ENCODE peak calls at places on chromosomes 11 and 22, in nine cellular contexts. X is NAMALWA, T is MCF 10A, I is 8988T, W is cardiac muscle cell, P is Karpas-422, H is NCI-H1092, V is heart left ventricle, G is SW 1271. N is an unnamed sample.

GRCh38 chr11:117183724-117184349 is 5.3 kb downstream of the SIDT2 start:
- DNase-seq in X (no peak), T (no peak), I (no peak), W (no peak), P (no peak), H (no peak), V (peak), G (no peak), N (peak)

GRCh38 chr11:104332110-104332509 is 168.2 kb upstream of the PDGFD start:
- DNase-seq in X (peak), T (peak), I (no peak), W (peak), P (peak), H (no peak), V (no peak), G (no peak), N (peak)

GRCh38 chr11:128936546-128937275 is 6.0 kb downstream of the TP53AIP1 start:
- DNase-seq in X (no peak), T (no peak), I (no peak), W (peak), P (no peak), H (peak), V (no peak), G (no peak), N (no peak)

GRCh38 chr11:9332655-9333054 is 18.3 kb upstream of the TMEM41B start:
- DNase-seq in X (no peak), T (no peak), I (no peak), W (no peak), P (no peak), H (no peak), V (no peak), G (no peak), N (no peak)

GRCh38 chr11:86292912-86293606 is 9.0 kb upstream of the HIKESHI start:
- DNase-seq in X (no peak), T (no peak), I (no peak), W (no peak), P (no peak), H (no peak), V (no peak), G (no peak), N (no peak)

GRCh38 chr11:66069715-66070603 is at the start of gene PACS1:
- DNase-seq in X (peak), T (peak), I (peak), W (peak), P (peak), H (peak), V (peak), G (peak), N (peak)

GRCh38 chr11:64284962-64285884 is at the start of gene GPR137:
- DNase-seq in X (peak), T (peak), I (peak), W (peak), P (peak), H (peak), V (peak), G (no peak), N (peak)

GRCh38 chr11:10407055-10407454 is 48.0 kb upstream of the AMPD3 start:
- DNase-seq in X (no peak), T (peak), I (no peak), W (no peak), P (no peak), H (no peak), V (no peak), G (no peak), N (peak)

GRCh38 chr22:31870890-31871289 is 73.4 kb upstream of the YWHAH start:
- DNase-seq in X (no peak), T (peak), I (no peak), W (no peak), P (no peak), H (no peak), V (no peak), G (no peak), N (peak)

GRCh38 chr11:134498326-134499139 is 86.5 kb upstream of the B3GAT1 start:
- DNase-seq in X (no peak), T (no peak), I (no peak), W (no peak), P (no peak), H (peak), V (no peak), G (no peak), N (no peak)

GRCh38 chr11:7495997-7496545 is 10.8 kb downstream of the OLFML1 start:
- DNase-seq in X (peak), T (no peak), I (no peak), W (no peak), P (peak), H (no peak), V (no peak), G (no peak), N (peak)

GRCh38 chr22:49193348-49193747 is 634.3 kb downstream of the BRD1 start:
- DNase-seq in X (no peak), T (no peak), I (no peak), W (no peak), P (no peak), H (no peak), V (peak), G (no peak), N (no peak)

GRCh38 chr11:33690290-33691050 is 10.2 kb downstream of the C11orf91 start:
- DNase-seq in X (no peak), T (peak), I (peak), W (no peak), P (no peak), H (no peak), V (peak), G (peak), N (peak)

GRCh38 chr11:17563248-17563647 is 16.2 kb downstream of the OTOG start:
- DNase-seq in X (no peak), T (peak), I (no peak), W (no peak), P (peak), H (no peak), V (no peak), G (no peak), N (peak)

GRCh38 chr22:50118557-50119168 is 28.9 kb downstream of the MOV10L1 start:
- DNase-seq in X (no peak), T (no peak), I (no peak), W (peak), P (no peak), H (no peak), V (peak), G (no peak), N (no peak)

GRCh38 chr11:130829801-130830562 is 86.3 kb downstream of the SNX19 start:
- DNase-seq in X (no peak), T (no peak), I (no peak), W (no peak), P (no peak), H (no peak), V (peak), G (no peak), N (no peak)

GRCh38 chr22:46776486-46776826 is 14.0 kb downstream of the TBC1D22A start:
- DNase-seq in X (no peak), T (no peak), I (no peak), W (no peak), P (peak), H (no peak), V (no peak), G (no peak), N (no peak)

GRCh38 chr11:135002236-135002635 is 590.2 kb upstream of the B3GAT1 start:
- DNase-seq in X (no peak), T (no peak), I (no peak), W (no peak), P (no peak), H (no peak), V (no peak), G (no peak), N (no peak)

GRCh38 chr11:134341805-134342571 is 10.2 kb downstream of the GLB1L2 start:
- DNase-seq in X (no peak), T (no peak), I (no peak), W (no peak), P (no peak), H (no peak), V (no peak), G (no peak), N (no peak)

GRCh38 chr11:101185985-101186384 is 56.4 kb upstream of the PGR start:
- DNase-seq in X (no peak), T (no peak), I (no peak), W (no peak), P (no peak), H (no peak), V (no peak), G (no peak), N (no peak)

GRCh38 chr11:45409587-45409986 is 123.4 kb upstream of the SYT13 start:
- DNase-seq in X (no peak), T (peak), I (no peak), W (no peak), P (no peak), H (no peak), V (no peak), G (no peak), N (no peak)

GRCh38 chr22:37180531-37181231 is 7.4 kb downstream of the C1QTNF6 start:
- DNase-seq in X (no peak), T (no peak), I (no peak), W (no peak), P (no peak), H (no peak), V (peak), G (no peak), N (no peak)

GRCh38 chr22:39729141-39729934 is 158.8 kb downstream of the CACNA1I start:
- DNase-seq in X (no peak), T (no peak), I (no peak), W (no peak), P (no peak), H (no peak), V (no peak), G (no peak), N (no peak)

GRCh38 chr22:26066534-26066933 is 102.7 kb upstream of the SEZ6L start:
- DNase-seq in X (no peak), T (no peak), I (no peak), W (peak), P (no peak), H (peak), V (no peak), G (no peak), N (no peak)

GRCh38 chr11:61052182-61052972 is 49.9 kb upstream of the CD5 start:
- DNase-seq in X (no peak), T (no peak), I (no peak), W (no peak), P (no peak), H (peak), V (no peak), G (no peak), N (no peak)

GRCh38 chr22:31490496-31490925 is 869 bp upstream of the EIF4ENIF1 start:
- DNase-seq in X (peak), T (peak), I (peak), W (peak), P (peak), H (no peak), V (peak), G (peak), N (peak)

GRCh38 chr11:57515332-57516060 is at the start of gene SLC43A1:
- DNase-seq in X (peak), T (peak), I (peak), W (peak), P (peak), H (no peak), V (peak), G (no peak), N (peak)

GRCh38 chr11:134625151-134625550 is 213.1 kb upstream of the B3GAT1 start:
- DNase-seq in X (no peak), T (no peak), I (no peak), W (no peak), P (no peak), H (no peak), V (no peak), G (no peak), N (no peak)

GRCh38 chr11:1204381-1205101 is 18.3 kb upstream of the MUC5B start:
- DNase-seq in X (no peak), T (no peak), I (peak), W (no peak), P (no peak), H (no peak), V (no peak), G (no peak), N (no peak)

GRCh38 chr11:45922425-45923082 is at the start of gene LARGE2:
- DNase-seq in X (no peak), T (peak), I (peak), W (peak), P (peak), H (no peak), V (no peak), G (no peak), N (peak)

GRCh38 chr11:124891390-124891861 is 6.2 kb downstream of the ROBO4 start:
- DNase-seq in X (no peak), T (no peak), I (peak), W (no peak), P (no peak), H (no peak), V (peak), G (no peak), N (no peak)

GRCh38 chr22:41731609-41732008 is 32.3 kb downstream of the MEI1 start:
- DNase-seq in X (no peak), T (no peak), I (no peak), W (no peak), P (no peak), H (no peak), V (no peak), G (no peak), N (no peak)

GRCh38 chr22:39559456-39560105 is 11.0 kb upstream of the CACNA1I start:
- DNase-seq in X (peak), T (no peak), I (peak), W (peak), P (no peak), H (no peak), V (no peak), G (no peak), N (no peak)

GRCh38 chr11:68331338-68331947 is 19.1 kb downstream of the LRP5 start:
- DNase-seq in X (no peak), T (no peak), I (no peak), W (no peak), P (no peak), H (no peak), V (no peak), G (no peak), N (no peak)

GRCh38 chr11:30983810-30984441 is 385.6 kb downstream of the DCDC1 start:
- DNase-seq in X (no peak), T (no peak), I (no peak), W (no peak), P (no peak), H (no peak), V (no peak), G (no peak), N (no peak)